ENCODE peak calls at places on chromosomes 1 and 21, in six cellular contexts. H is B cell, A is IMR-90, X is lower leg skin, L is progenitor cell of endocrine pancreas, V is choroid plexus epithelial cell. K is an unnamed sample.

GRCh38 chr1:32716312-32717126 is 13.9 kb upstream of the SYNC start:
- DNase-seq in H (no peak), A (no peak), X (peak), L (peak), V (peak), K (peak)

GRCh38 chr1:85001742-85002141 is 4.8 kb upstream of the MCOLN2 start:
- DNase-seq in H (no peak), A (no peak), X (no peak), L (no peak), V (no peak), K (no peak)

GRCh38 chr1:36123357-36123756 is 1.7 kb downstream of the COL8A2 start:
- DNase-seq in H (peak), A (no peak), X (no peak), L (no peak), V (peak), K (no peak)

GRCh38 chr1:200896571-200897187 is 2.0 kb downstream of the INAVA start:
- DNase-seq in H (no peak), A (no peak), X (no peak), L (peak), V (peak), K (no peak)

GRCh38 chr1:81459043-81459442 is 341.7 kb upstream of the ADGRL2 start:
- DNase-seq in H (no peak), A (no peak), X (no peak), L (no peak), V (no peak), K (no peak)

GRCh38 chr1:157369808-157370521 is 182.3 kb downstream of the FCRL5 start:
- DNase-seq in H (peak), A (peak), X (peak), L (peak), V (peak), K (no peak)

GRCh38 chr1:91166106-91166712 is 144.4 kb upstream of the ZNF644 start:
- DNase-seq in H (peak), A (peak), X (no peak), L (peak), V (peak), K (peak)

GRCh38 chr1:84755216-84755615 is 65.0 kb upstream of the SSX2IP start:
- DNase-seq in H (no peak), A (no peak), X (no peak), L (no peak), V (no peak), K (no peak)

GRCh38 chr1:173064011-173064410 is 13.3 kb upstream of the TNFSF18 start:
- DNase-seq in H (no peak), A (peak), X (no peak), L (no peak), V (peak), K (no peak)

GRCh38 chr21:25385912-25386474 is 221.3 kb downstream of the MRPL39 start:
- DNase-seq in H (no peak), A (peak), X (no peak), L (peak), V (peak), K (no peak)

GRCh38 chr1:195584870-195585624 is 1023.2 kb downstream of the KCNT2 start:
- DNase-seq in H (no peak), A (peak), X (no peak), L (no peak), V (no peak), K (no peak)

GRCh38 chr1:204725821-204726448 is 40.4 kb upstream of the LRRN2 start:
- DNase-seq in H (no peak), A (no peak), X (no peak), L (no peak), V (no peak), K (no peak)

GRCh38 chr1:203116048-203116810 is 11.3 kb upstream of the ADORA1 start:
- DNase-seq in H (no peak), A (no peak), X (peak), L (no peak), V (no peak), K (peak)

GRCh38 chr1:38991638-38992449 is 768 bp downstream of the AKIRIN1 start:
- DNase-seq in H (peak), A (no peak), X (no peak), L (peak), V (peak), K (peak)

GRCh38 chr21:42554251-42554937 is 40.7 kb downstream of the SLC37A1 start:
- DNase-seq in H (no peak), A (no peak), X (no peak), L (no peak), V (no peak), K (peak)

GRCh38 chr1:23593556-23594148 is 34.4 kb upstream of the ID3 start:
- DNase-seq in H (peak), A (peak), X (peak), L (no peak), V (peak), K (peak)

GRCh38 chr1:241269116-241269515 is 87.9 kb downstream of the RGS7 start:
- DNase-seq in H (no peak), A (no peak), X (no peak), L (no peak), V (no peak), K (no peak)

GRCh38 chr1:234488954-234489691 is 10.1 kb upstream of the TARBP1 start:
- DNase-seq in H (no peak), A (no peak), X (no peak), L (no peak), V (no peak), K (no peak)
- TF ChIP-seq CTCF in H (no peak), A (no peak), X (no peak), L (no peak), V (no peak), K (no peak)

GRCh38 chr1:105793541-105794146 is 1262.8 kb upstream of the PRMT6 start:
- DNase-seq in H (no peak), A (no peak), X (no peak), L (peak), V (peak), K (no peak)
- TF ChIP-seq CTCF in H (peak), A (peak), X (no peak), L (peak), V (peak), K (no peak)

GRCh38 chr1:17143760-17144159 is 24.5 kb upstream of the PADI2 start:
- DNase-seq in H (no peak), A (no peak), X (no peak), L (no peak), V (no peak), K (no peak)

GRCh38 chr1:17137441-17137840 is 18.2 kb upstream of the PADI2 start:
- DNase-seq in H (no peak), A (no peak), X (no peak), L (no peak), V (no peak), K (no peak)

GRCh38 chr1:17140279-17140678 is 21.0 kb upstream of the PADI2 start:
- DNase-seq in H (no peak), A (no peak), X (no peak), L (no peak), V (no peak), K (no peak)

GRCh38 chr1:17139637-17140036 is 20.4 kb upstream of the PADI2 start:
- DNase-seq in H (no peak), A (no peak), X (no peak), L (no peak), V (no peak), K (no peak)

GRCh38 chr1:17141441-17142197 is 22.4 kb upstream of the PADI2 start:
- DNase-seq in H (peak), A (no peak), X (no peak), L (no peak), V (no peak), K (no peak)
- TF ChIP-seq CTCF in H (no peak), A (no peak), X (no peak), L (no peak), V (no peak), K (no peak)

GRCh38 chr1:20701847-20702246 is 16.0 kb downstream of the KIF17 start:
- DNase-seq in H (no peak), A (no peak), X (no peak), L (no peak), V (no peak), K (no peak)

GRCh38 chr1:20703124-20703756 is 14.6 kb downstream of the KIF17 start:
- DNase-seq in H (no peak), A (no peak), X (no peak), L (no peak), V (no peak), K (no peak)

GRCh38 chr1:20700636-20701215 is 17.1 kb downstream of the KIF17 start:
- DNase-seq in H (no peak), A (no peak), X (no peak), L (no peak), V (no peak), K (no peak)

GRCh38 chr1:20701446-20701845 is 16.4 kb downstream of the KIF17 start:
- DNase-seq in H (no peak), A (no peak), X (no peak), L (no peak), V (no peak), K (no peak)

DNA sequence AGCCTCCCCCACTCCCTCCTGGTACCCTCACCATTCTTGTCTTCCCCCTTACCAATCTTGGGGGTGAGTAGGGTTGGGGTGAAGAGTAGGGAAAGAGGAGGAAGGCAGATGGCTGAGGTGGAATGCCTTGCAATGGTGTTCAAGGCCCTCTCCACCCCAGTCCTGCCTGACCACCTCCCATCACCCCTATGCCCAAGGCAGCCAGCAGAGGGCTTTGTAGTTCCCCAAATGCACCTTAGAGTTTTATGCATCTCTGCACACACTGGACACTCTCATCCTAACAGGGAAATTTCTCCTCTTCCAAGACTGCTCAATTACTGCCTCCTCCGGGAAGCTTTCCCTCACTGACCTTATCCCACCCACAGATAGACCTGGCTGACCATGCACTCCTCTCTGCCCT is 15.4 kb downstream of the KIF17 start:
- DNase-seq in H (no peak), A (peak), X (no peak), L (no peak), V (peak), K (no peak)
- TF ChIP-seq CTCF in H (no peak), A (peak), X (no peak), L (peak), V (peak), K (no peak)

DNA sequence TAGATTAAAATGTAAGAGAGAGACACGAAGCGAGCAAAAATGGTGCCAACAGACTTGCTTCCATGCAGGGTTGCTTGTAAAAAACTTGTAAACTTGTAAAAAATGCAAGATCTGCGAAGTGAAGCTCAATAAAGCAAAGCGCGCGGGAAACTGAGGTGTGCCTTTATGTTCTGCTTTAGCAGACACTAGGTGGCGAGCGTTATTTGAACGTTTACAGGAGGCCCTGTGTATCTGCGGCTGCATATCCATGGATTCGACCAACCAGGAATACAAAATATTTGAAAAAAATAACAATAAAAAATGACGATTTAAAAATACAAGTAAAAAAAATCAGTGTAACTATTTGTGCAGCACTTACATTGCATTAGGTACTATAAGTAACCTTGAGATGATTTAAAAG is 1.5 kb downstream of the UBE2G2 start:
- DNase-seq in H (no peak), A (peak), X (no peak), L (no peak), V (peak), K (no peak)
- TF ChIP-seq CTCF in H (no peak), A (peak), X (no peak), L (peak), V (peak), K (peak)

DNA sequence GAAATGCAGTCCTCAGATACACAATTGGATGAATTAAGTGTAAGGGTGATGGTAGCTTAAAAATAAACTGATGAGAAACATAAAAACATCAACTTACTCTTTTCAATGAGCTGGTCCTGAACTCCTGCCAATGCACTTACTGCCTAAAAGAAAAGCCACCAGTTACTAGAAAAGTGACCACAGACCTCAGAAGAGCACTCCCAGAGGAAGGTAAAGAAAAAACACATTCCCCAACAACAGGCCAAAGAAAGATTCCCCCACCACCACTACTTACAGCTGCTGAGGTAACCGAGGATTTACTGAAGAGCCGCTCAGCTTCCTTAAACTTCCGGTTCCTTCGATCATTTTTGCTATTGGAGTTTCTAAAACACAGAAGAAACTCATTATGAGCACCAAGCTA is 5.4 kb downstream of the MEAF6 start:
- DNase-seq in H (no peak), A (peak), X (no peak), L (no peak), V (peak), K (no peak)
- TF ChIP-seq CTCF in H (no peak), A (peak), X (no peak), L (peak), V (peak), K (no peak)

GRCh38 chr1:64744492-64745180 is at the start of gene RAVER2:
- DNase-seq in H (peak), A (peak), X (peak), L (peak), V (peak), K (peak)
- TF ChIP-seq CTCF in H (peak), A (no peak), X (no peak), L (peak), V (peak), K (peak)

DNA sequence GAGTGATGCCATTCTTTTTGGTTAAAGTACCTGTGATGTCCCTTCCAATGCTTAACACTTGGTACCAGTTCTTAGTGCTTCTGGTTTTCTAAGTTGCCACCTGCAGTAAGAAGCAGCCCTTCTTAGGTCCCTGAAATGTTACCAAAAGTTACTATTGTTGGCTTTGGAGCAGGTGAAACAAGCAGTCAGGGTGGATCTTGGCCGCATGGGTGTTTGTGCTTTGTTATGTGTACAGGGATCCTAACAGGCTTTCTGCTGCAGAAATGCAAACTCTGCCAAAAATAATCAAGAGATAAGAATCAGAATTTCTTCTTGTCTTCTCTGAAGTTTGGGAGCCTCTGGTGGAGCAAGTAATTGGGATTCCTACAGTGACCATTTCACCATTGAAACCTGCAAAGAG is 84.4 kb downstream of the UBE4B start:
- DNase-seq in H (no peak), A (no peak), X (no peak), L (no peak), V (no peak), K (no peak)
- TF ChIP-seq CTCF in H (no peak), A (no peak), X (no peak), L (no peak), V (no peak), K (no peak)

DNA sequence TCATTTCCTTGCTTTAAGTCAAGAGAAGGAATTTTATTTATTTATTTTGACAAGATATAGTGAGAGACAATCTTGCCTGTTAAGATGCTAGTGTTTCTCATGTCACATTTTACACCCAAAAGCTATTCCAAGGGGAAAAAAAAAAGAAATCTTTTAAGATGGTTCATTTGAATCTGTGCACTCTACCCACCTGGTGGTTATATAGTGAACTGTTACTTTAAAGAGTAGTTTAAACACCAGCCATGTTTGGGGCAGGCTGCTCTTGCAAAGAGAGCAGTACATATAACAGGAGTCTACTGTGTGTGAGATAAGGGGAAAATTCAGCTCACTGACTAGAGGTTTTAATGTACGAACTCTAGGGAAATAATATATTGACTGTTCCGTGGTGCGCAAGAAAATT is 3.3 kb upstream of the ELAVL4 start:
- DNase-seq in H (no peak), A (no peak), X (no peak), L (no peak), V (no peak), K (no peak)
- TF ChIP-seq CTCF in H (peak), A (no peak), X (no peak), L (peak), V (no peak), K (no peak)

GRCh38 chr1:43666608-43667007 is 16.7 kb downstream of the KDM4A start:
- DNase-seq in H (no peak), A (peak), X (peak), L (no peak), V (no peak), K (no peak)
- TF ChIP-seq CTCF in H (no peak), A (no peak), X (no peak), L (no peak), V (no peak), K (no peak)

K was measured in psoas muscle.